ENCODE peak calls at places on chromosomes 6 and 20, in four cellular contexts. P, S, C and T are unnamed samples.
A peak's percentile ranks its signal among the peaks of the same experiment; 100 is the strongest.

GRCh38 chr20:50758992-50759391 is 27.6 kb downstream of the PARD6B start:
- DNase-seq in P (no peak), S (no peak), C (no peak), T (no peak)

GRCh38 chr20:59751075-59751711 is 146.9 kb downstream of the PHACTR3 start:
- DNase-seq in P (peak; percentile 87), S (peak; percentile 52), C (peak; percentile 69), T (peak; percentile 72)

GRCh38 chr6:170040115-170040500 is 250.8 kb downstream of the DLL1 start:
- DNase-seq in P (no peak), S (no peak), C (no peak), T (no peak)

GRCh38 chr6:7446644-7447325 is 57.2 kb downstream of the RIOK1 start:
- DNase-seq in P (no peak), S (peak; percentile 49), C (peak; percentile 53), T (no peak)

GRCh38 chr6:25295651-25296050 is 16.5 kb downstream of the CARMIL1 start:
- DNase-seq in P (no peak), S (no peak), C (no peak), T (no peak)

GRCh38 chr20:59708326-59708725 is 104.0 kb downstream of the PHACTR3 start:
- DNase-seq in P (no peak), S (no peak), C (no peak), T (no peak)

GRCh38 chr20:37295595-37295994 is 6.1 kb downstream of the MANBAL start:
- DNase-seq in P (no peak), S (no peak), C (no peak), T (peak; percentile 33)

GRCh38 chr6:30821862-30822784 is 62.2 kb upstream of the DDR1 start:
- DNase-seq in P (no peak), S (peak; percentile 70), C (peak; percentile 84), T (peak; percentile 44)

GRCh38 chr6:81049425-81050042 is 702.9 kb downstream of the TENT5A start:
- DNase-seq in P (no peak), S (no peak), C (no peak), T (no peak)

GRCh38 chr6:89084542-89084941 is 4.0 kb downstream of the PNRC1 start:
- DNase-seq in P (no peak), S (no peak), C (no peak), T (no peak)

GRCh38 chr6:155013457-155013876 is 18.4 kb downstream of the TIAM2 start:
- DNase-seq in P (no peak), S (no peak), C (no peak), T (no peak)

GRCh38 chr6:15521516-15521915 is 141.3 kb downstream of the DTNBP1 start:
- DNase-seq in P (no peak), S (no peak), C (no peak), T (no peak)

GRCh38 chr20:51636123-51636522 is 93.6 kb upstream of the NFATC2 start:
- DNase-seq in P (no peak), S (no peak), C (no peak), T (no peak)

GRCh38 chr6:62283828-62284411 is 2.1 kb downstream of the KHDRBS2 start:
- DNase-seq in P (no peak), S (peak; percentile 50), C (peak; percentile 14), T (peak; percentile 0)

GRCh38 chr6:16582437-16583150 is 178.7 kb downstream of the ATXN1 start:
- DNase-seq in P (no peak), S (no peak), C (no peak), T (no peak)

GRCh38 chr6:17278289-17279061 is 2.7 kb upstream of the RBM24 start:
- DNase-seq in P (no peak), S (peak; percentile 24), C (no peak), T (peak; percentile 70)

GRCh38 chr20:34062651-34063482 is 49.2 kb downstream of the EIF2S2 start:
- DNase-seq in P (no peak), S (no peak), C (no peak), T (no peak)

GRCh38 chr6:40588480-40588879 is 1.3 kb upstream of the LRFN2 start:
- DNase-seq in P (no peak), S (no peak), C (no peak), T (no peak)

GRCh38 chr6:33709605-33710295 is 1.8 kb downstream of the UQCC2 start:
- DNase-seq in P (no peak), S (no peak), C (no peak), T (no peak)

GRCh38 chr20:51061646-51062045 is 38.7 kb upstream of the KCNG1 start:
- DNase-seq in P (no peak), S (no peak), C (no peak), T (no peak)

GRCh38 chr6:130503146-130503545 is 137.3 kb downstream of the TMEM200A start:
- DNase-seq in P (no peak), S (no peak), C (no peak), T (no peak)

GRCh38 chr20:44716309-44717106 is 1.3 kb downstream of the CCN5 start:
- DNase-seq in P (no peak), S (no peak), C (no peak), T (no peak)

DNA sequence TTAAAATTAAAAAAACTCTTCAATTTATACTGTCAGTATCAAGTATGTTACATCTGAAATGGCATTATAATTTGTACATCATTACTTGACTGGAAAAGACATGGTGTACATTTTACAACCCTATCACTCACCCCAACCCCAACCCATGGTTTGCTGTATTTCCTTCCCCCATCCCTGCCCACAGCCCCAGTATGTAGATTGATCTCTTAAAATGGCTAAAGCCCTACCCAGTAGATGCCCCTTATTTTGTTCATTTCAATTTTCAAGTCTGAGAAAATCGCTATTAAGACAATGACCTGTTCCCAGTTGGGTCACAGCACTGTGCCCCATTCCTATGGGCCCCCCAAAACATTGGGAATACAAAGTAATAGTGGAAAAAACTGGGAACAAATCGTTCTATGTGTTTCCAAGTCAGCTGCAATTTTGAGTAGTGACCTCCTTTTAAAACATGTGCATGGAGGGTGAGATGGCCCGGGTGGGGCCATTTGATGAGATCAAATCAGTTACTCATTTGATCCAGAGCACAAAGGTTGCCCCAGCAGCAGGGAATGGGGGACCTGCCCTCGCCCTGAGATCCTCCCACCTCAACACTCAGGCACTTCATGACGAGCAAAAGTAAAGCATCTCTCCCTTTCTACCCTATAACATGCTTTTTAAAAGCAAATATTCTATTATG is 13.3 kb downstream of the EZR start:
- DNase-seq in P (no peak), S (no peak), C (no peak), T (no peak)
- TF ChIP-seq NR3C1 in P (no peak), S (no peak), C (no peak), T (no peak)

GRCh38 chr6:148027201-148027600 is 315.4 kb upstream of the SASH1 start:
- DNase-seq in P (no peak), S (no peak), C (no peak), T (no peak)
- TF ChIP-seq NR3C1 in P (no peak), S (no peak), C (no peak), T (no peak)

GRCh38 chr6:106885659-106886058 is 88.9 kb downstream of the CD24 start:
- DNase-seq in P (no peak), S (no peak), C (no peak), T (no peak)

GRCh38 chr6:106886444-106886843 is 88.1 kb downstream of the CD24 start:
- DNase-seq in P (no peak), S (no peak), C (no peak), T (no peak)

GRCh38 chr6:106889692-106890091 is 84.8 kb downstream of the CD24 start:
- DNase-seq in P (no peak), S (no peak), C (peak; percentile 49), T (no peak)

GRCh38 chr6:106884576-106884975 is 90.0 kb downstream of the CD24 start:
- DNase-seq in P (no peak), S (no peak), C (no peak), T (no peak)

GRCh38 chr6:106886922-106887797 is 87.4 kb downstream of the CD24 start:
- DNase-seq in P (no peak), S (peak; percentile 94), C (peak; percentile 53), T (no peak)
- TF ChIP-seq NR3C1 in P (no peak), S (no peak), C (no peak), T (no peak)

GRCh38 chr6:54473328-54473727 is 165.1 kb downstream of the TINAG start:
- DNase-seq in P (no peak), S (no peak), C (no peak), T (no peak)
- TF ChIP-seq NR3C1 in P (no peak), S (no peak), C (no peak), T (no peak)

GRCh38 chr6:150204705-150205472 is 62.0 kb downstream of the PPP1R14C start:
- DNase-seq in P (no peak), S (no peak), C (peak; percentile 27), T (no peak)

GRCh38 chr6:150211700-150212615 is 69.1 kb downstream of the PPP1R14C start:
- DNase-seq in P (no peak), S (no peak), C (peak; percentile 27), T (no peak)

GRCh38 chr6:150208606-150209352 is 65.9 kb downstream of the PPP1R14C start:
- DNase-seq in P (no peak), S (no peak), C (no peak), T (no peak)

GRCh38 chr6:150209415-150209814 is 66.6 kb downstream of the PPP1R14C start:
- DNase-seq in P (no peak), S (no peak), C (no peak), T (no peak)

GRCh38 chr6:150207931-150208570 is 65.2 kb downstream of the PPP1R14C start:
- DNase-seq in P (no peak), S (no peak), C (no peak), T (no peak)
- TF ChIP-seq NR3C1 in P (no peak), S (no peak), C (no peak), T (no peak)

GRCh38 chr6:99151634-99152344 is 197.7 kb downstream of the FAXC start:
- DNase-seq in P (peak; percentile 84), S (peak; percentile 23), C (peak; percentile 63), T (peak; percentile 40)
- TF ChIP-seq NR3C1 in P (no peak), S (no peak), C (no peak), T (no peak)

GRCh38 chr20:25281541-25281991 is 33.7 kb downstream of the PYGB start:
- DNase-seq in P (peak; percentile 6), S (no peak), C (no peak), T (no peak)

GRCh38 chr20:25280051-25280573 is 32.2 kb downstream of the PYGB start:
- DNase-seq in P (peak; percentile 4), S (no peak), C (no peak), T (no peak)

GRCh38 chr20:25279403-25279802 is 31.5 kb downstream of the PYGB start:
- DNase-seq in P (no peak), S (no peak), C (no peak), T (no peak)

GRCh38 chr20:25282034-25282781 is 34.3 kb downstream of the PYGB start:
- DNase-seq in P (peak; percentile 7), S (no peak), C (no peak), T (no peak)

GRCh38 chr20:25280574-25281535 is 33.0 kb downstream of the PYGB start:
- DNase-seq in P (peak; percentile 6), S (no peak), C (no peak), T (no peak)
- TF ChIP-seq NR3C1 in P (no peak), S (no peak), C (no peak), T (no peak)

GRCh38 chr6:920512-920911 is 227.6 kb upstream of the EXOC2 start:
- DNase-seq in P (no peak), S (no peak), C (no peak), T (no peak)
- TF ChIP-seq NR3C1 in P (no peak), S (no peak), C (no peak), T (no peak)

GRCh38 chr6:43798688-43799444 is 28.9 kb downstream of the VEGFA start:
- DNase-seq in P (no peak), S (peak; percentile 83), C (peak; percentile 96), T (peak; percentile 86)
- TF ChIP-seq NR3C1 in P (no peak), S (no peak), C (no peak), T (no peak)